ENCODE peak calls at places on chromosomes 6 and 20, in five cellular contexts. One of them, this sample, is unnamed.

GRCh38 chr6:3665608-3666007 is 85.9 kb downstream of the PXDC1 start:
- DNase-seq in HepG2: no peak
- DNase-seq in SK-N-SH: no peak
- DNase-seq in HCT116: no peak
- DNase-seq in K562: no peak
- DNase-seq in this sample: no peak

GRCh38 chr6:157770946-157771345 is 52.1 kb upstream of the SNX9 start:
- DNase-seq in HepG2: no peak
- DNase-seq in SK-N-SH: no peak
- DNase-seq in HCT116: no peak
- DNase-seq in K562: no peak
- DNase-seq in this sample: no peak

GRCh38 chr6:156953478-156954146 is 176.4 kb downstream of the ARID1B start:
- DNase-seq in HepG2: peak
- DNase-seq in SK-N-SH: peak
- DNase-seq in HCT116: peak
- DNase-seq in K562: peak
- DNase-seq in this sample: peak

GRCh38 chr6:39214846-39215639 is 14.2 kb downstream of the KCNK5 start:
- DNase-seq in HepG2: no peak
- DNase-seq in SK-N-SH: no peak
- DNase-seq in HCT116: no peak
- DNase-seq in K562: no peak
- DNase-seq in this sample: no peak

GRCh38 chr20:62103508-62104233 is 18.6 kb upstream of the LSM14B start:
- DNase-seq in HepG2: no peak
- DNase-seq in SK-N-SH: no peak
- DNase-seq in HCT116: no peak
- DNase-seq in K562: no peak
- DNase-seq in this sample: no peak

GRCh38 chr6:168116975-168117899 is 38.2 kb upstream of the FRMD1 start:
- DNase-seq in HepG2: peak
- DNase-seq in SK-N-SH: peak
- DNase-seq in HCT116: no peak
- DNase-seq in K562: peak
- DNase-seq in this sample: no peak

GRCh38 chr6:142671791-142672190 is 273.2 kb downstream of the HIVEP2 start:
- DNase-seq in HepG2: no peak
- DNase-seq in SK-N-SH: no peak
- DNase-seq in HCT116: no peak
- DNase-seq in K562: no peak
- DNase-seq in this sample: no peak

GRCh38 chr6:3869632-3870527 is 20.7 kb downstream of the FAM50B start:
- DNase-seq in HepG2: peak
- DNase-seq in SK-N-SH: no peak
- DNase-seq in HCT116: no peak
- DNase-seq in K562: no peak
- DNase-seq in this sample: no peak

GRCh38 chr6:3795836-3796395 is 44.4 kb upstream of the PXDC1 start:
- DNase-seq in HepG2: no peak
- DNase-seq in SK-N-SH: no peak
- DNase-seq in HCT116: no peak
- DNase-seq in K562: no peak
- DNase-seq in this sample: no peak

GRCh38 chr20:18273738-18274137 is 14.6 kb upstream of the ZNF133 start:
- DNase-seq in HepG2: no peak
- DNase-seq in SK-N-SH: no peak
- DNase-seq in HCT116: no peak
- DNase-seq in K562: no peak
- DNase-seq in this sample: no peak

GRCh38 chr6:139743629-139744028 is 369.2 kb upstream of the CITED2 start:
- DNase-seq in HepG2: peak
- DNase-seq in SK-N-SH: no peak
- DNase-seq in HCT116: peak
- DNase-seq in K562: no peak
- DNase-seq in this sample: no peak

GRCh38 chr20:1893721-1894470 is 1.3 kb upstream of the SIRPA start:
- DNase-seq in HepG2: peak
- DNase-seq in SK-N-SH: no peak
- DNase-seq in HCT116: peak
- DNase-seq in K562: no peak
- DNase-seq in this sample: peak

GRCh38 chr6:152552616-152553209 is 84.4 kb downstream of the SYNE1 start:
- DNase-seq in HepG2: peak
- DNase-seq in SK-N-SH: peak
- DNase-seq in HCT116: peak
- DNase-seq in K562: peak
- DNase-seq in this sample: peak

GRCh38 chr6:119979862-119980261 is 630.3 kb upstream of the MAN1A1 start:
- DNase-seq in HepG2: peak
- DNase-seq in SK-N-SH: no peak
- DNase-seq in HCT116: peak
- DNase-seq in K562: peak
- DNase-seq in this sample: no peak

GRCh38 chr6:46921731-46922130 is at the start of gene ADGRF5:
- DNase-seq in HepG2: no peak
- DNase-seq in SK-N-SH: no peak
- DNase-seq in HCT116: no peak
- DNase-seq in K562: no peak
- DNase-seq in this sample: no peak

GRCh38 chr20:63151554-63152321 is 64.2 kb downstream of the YTHDF1 start:
- DNase-seq in HepG2: no peak
- DNase-seq in SK-N-SH: no peak
- DNase-seq in HCT116: no peak
- DNase-seq in K562: no peak
- DNase-seq in this sample: no peak

DNA sequence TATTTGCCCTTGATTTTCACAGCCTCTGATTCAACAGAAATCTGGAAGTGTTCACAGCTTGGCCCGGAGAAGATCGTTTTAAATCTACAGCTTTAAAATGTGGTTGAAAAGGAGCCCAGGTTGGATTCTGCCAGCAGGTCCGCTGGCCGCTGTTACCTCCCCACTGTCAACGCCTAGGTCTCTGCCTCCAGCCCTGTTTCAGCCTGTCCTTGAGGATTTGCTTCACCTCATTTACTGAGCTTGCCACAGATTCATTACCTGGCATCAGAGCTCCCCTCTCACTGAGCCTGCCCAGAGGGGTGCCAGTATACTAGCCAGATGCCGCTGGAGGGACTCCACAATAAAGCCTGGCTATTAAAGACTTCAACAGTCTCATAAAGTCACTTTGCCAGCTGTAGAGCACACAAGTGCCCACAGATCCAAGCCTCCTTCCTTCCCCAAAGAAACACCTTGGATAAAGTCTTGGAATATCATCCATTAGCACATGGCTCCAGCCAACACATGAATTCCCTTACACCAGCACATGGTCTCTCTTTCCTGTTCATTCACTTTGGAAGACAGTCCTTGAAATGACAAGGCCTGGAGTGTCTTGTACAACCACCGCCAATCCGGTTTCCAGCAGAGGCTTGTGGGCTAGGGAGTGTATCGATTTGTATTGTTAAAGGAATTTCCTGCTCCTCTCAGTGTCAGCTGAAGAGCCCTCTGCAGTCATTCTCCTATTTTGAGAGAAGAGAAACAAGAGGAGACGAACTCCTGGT is 9.5 kb upstream of the NR2E1 start:
- DNase-seq in HepG2: peak
- DNase-seq in SK-N-SH: no peak
- DNase-seq in HCT116: no peak
- DNase-seq in K562: no peak
- DNase-seq in this sample: no peak
- H3K9ac ChIP-seq in HepG2: no peak
- H3K9ac ChIP-seq in SK-N-SH: no peak
- H3K9ac ChIP-seq in HCT116: no peak
- H3K9ac ChIP-seq in K562: no peak
- H3K9ac ChIP-seq in this sample: no peak

GRCh38 chr6:104558746-104559145 is 301.0 kb downstream of the HACE1 start:
- DNase-seq in HepG2: no peak
- DNase-seq in SK-N-SH: no peak
- DNase-seq in HCT116: no peak
- DNase-seq in K562: no peak
- DNase-seq in this sample: no peak
- TF ChIP-seq YY1 in HepG2: no peak
- TF ChIP-seq YY1 in SK-N-SH: no peak
- TF ChIP-seq YY1 in HCT116: no peak
- TF ChIP-seq YY1 in K562: no peak
- TF ChIP-seq YY1 in this sample: no peak

GRCh38 chr6:16318538-16318937 is 80.2 kb downstream of the GMPR start:
- DNase-seq in HepG2: no peak
- DNase-seq in SK-N-SH: no peak
- DNase-seq in HCT116: no peak
- DNase-seq in K562: no peak
- DNase-seq in this sample: no peak
- H3K9ac ChIP-seq in HepG2: no peak
- H3K9ac ChIP-seq in SK-N-SH: peak
- H3K9ac ChIP-seq in HCT116: no peak
- H3K9ac ChIP-seq in K562: peak
- H3K9ac ChIP-seq in this sample: no peak

GRCh38 chr20:57612436-57612835 is 7.8 kb downstream of the ZBP1 start:
- DNase-seq in HepG2: no peak
- DNase-seq in SK-N-SH: no peak
- DNase-seq in HCT116: no peak
- DNase-seq in K562: no peak
- DNase-seq in this sample: no peak

GRCh38 chr20:57611605-57612311 is 8.5 kb downstream of the ZBP1 start:
- DNase-seq in HepG2: no peak
- DNase-seq in SK-N-SH: no peak
- DNase-seq in HCT116: no peak
- DNase-seq in K562: no peak
- DNase-seq in this sample: no peak

GRCh38 chr20:57613481-57613921 is 6.7 kb downstream of the ZBP1 start:
- DNase-seq in HepG2: no peak
- DNase-seq in SK-N-SH: no peak
- DNase-seq in HCT116: no peak
- DNase-seq in K562: no peak
- DNase-seq in this sample: no peak

GRCh38 chr20:57614490-57615471 is 5.4 kb downstream of the ZBP1 start:
- DNase-seq in HepG2: no peak
- DNase-seq in SK-N-SH: no peak
- DNase-seq in HCT116: no peak
- DNase-seq in K562: no peak
- DNase-seq in this sample: no peak

DNA sequence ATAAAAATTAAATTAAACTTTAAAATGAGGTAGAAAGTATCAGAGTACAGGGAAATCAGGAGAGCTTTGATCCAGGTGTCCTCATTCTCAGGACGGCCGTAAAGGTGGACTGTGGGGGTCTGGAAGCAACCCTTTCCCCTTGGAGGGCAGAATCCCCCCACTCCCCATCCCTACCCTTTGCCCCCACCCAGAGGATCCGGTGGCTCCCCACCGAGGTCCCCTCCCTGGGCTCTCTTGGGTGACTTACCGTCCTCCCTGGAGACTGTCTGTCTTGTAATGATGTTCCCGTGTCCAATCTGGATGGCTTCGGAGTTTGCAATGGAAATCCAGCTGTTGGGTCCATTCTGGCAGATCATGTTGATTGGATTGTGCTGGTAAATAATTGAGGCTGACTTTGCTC is 7.3 kb downstream of the ZBP1 start:
- DNase-seq in HepG2: no peak
- DNase-seq in SK-N-SH: no peak
- DNase-seq in HCT116: no peak
- DNase-seq in K562: no peak
- DNase-seq in this sample: no peak
- TF ChIP-seq YY1 in HepG2: no peak
- TF ChIP-seq YY1 in SK-N-SH: no peak
- TF ChIP-seq YY1 in HCT116: no peak
- TF ChIP-seq YY1 in K562: no peak
- TF ChIP-seq YY1 in this sample: no peak

GRCh38 chr6:33297406-33297955 is 1.3 kb downstream of the RGL2 start:
- DNase-seq in HepG2: no peak
- DNase-seq in SK-N-SH: peak
- DNase-seq in HCT116: no peak
- DNase-seq in K562: peak
- DNase-seq in this sample: no peak
- H3K9ac ChIP-seq in HepG2: peak
- H3K9ac ChIP-seq in SK-N-SH: peak
- H3K9ac ChIP-seq in HCT116: peak
- H3K9ac ChIP-seq in K562: peak
- H3K9ac ChIP-seq in this sample: peak

GRCh38 chr20:25319241-25320034 is 71.2 kb downstream of the ABHD12 start:
- DNase-seq in HepG2: no peak
- DNase-seq in SK-N-SH: no peak
- DNase-seq in HCT116: no peak
- DNase-seq in K562: no peak
- DNase-seq in this sample: no peak
- TF ChIP-seq YY1 in HepG2: no peak
- TF ChIP-seq YY1 in SK-N-SH: no peak
- TF ChIP-seq YY1 in HCT116: no peak
- TF ChIP-seq YY1 in K562: no peak
- TF ChIP-seq YY1 in this sample: no peak